ENCODE peak calls at places on chromosomes 2 and 18, in four cellular contexts. G, J, E and P are unnamed samples.

GRCh38 chr18:75071484-75071785 is 137.5 kb downstream of the PTGR3 start:
- DNase-seq in J (no peak), E (no peak), G (no peak), P (no peak)

GRCh38 chr2:36545871-36546416 is 52.0 kb downstream of the FEZ2 start:
- DNase-seq in G (no peak), E (peak), J (no peak), P (no peak)

GRCh38 chr2:57828221-57828620 is 218.4 kb upstream of the VRK2 start:
- DNase-seq in E (no peak), J (no peak), G (no peak), P (no peak)

GRCh38 chr18:78363556-78363955 is 616.1 kb upstream of the SALL3 start:
- DNase-seq in J (no peak), G (no peak), E (no peak), P (no peak)

GRCh38 chr18:74497308-74497640 is 1.1 kb downstream of the CNDP2 start:
- DNase-seq in G (no peak), J (no peak), E (no peak), P (no peak)

GRCh38 chr2:202450785-202451184 is 74.7 kb downstream of the BMPR2 start:
- DNase-seq in E (peak), G (no peak), J (no peak), P (no peak)

GRCh38 chr2:98514879-98515570 is 70.4 kb downstream of the INPP4A start:
- DNase-seq in G (no peak), E (peak), J (no peak), P (no peak)

GRCh38 chr18:26863122-26863879 is 2.2 kb downstream of the AQP4 start:
- DNase-seq in J (no peak), E (no peak), G (peak), P (no peak)

GRCh38 chr2:235170536-235171510 is 219.0 kb downstream of the SH3BP4 start:
- DNase-seq in G (no peak), J (no peak), E (peak), P (peak)

GRCh38 chr18:4285525-4285924 is 169.6 kb downstream of the DLGAP1 start:
- DNase-seq in J (no peak), G (no peak), E (no peak), P (no peak)